ENCODE peak calls at places on chromosomes 11 and 22, in five cellular contexts. V is prostate gland, L is neural progenitor cell, M is heart left ventricle, P is cardiac muscle cell. I is an unnamed sample.
A peak's percentile ranks its signal among the peaks of the same experiment; 100 is the strongest.

GRCh38 chr22:48957311-48957986 is 870.2 kb downstream of the BRD1 start:
- DNase-seq in V (peak; percentile 2), P (no peak), L (no peak), M (no peak), I (no peak)

GRCh38 chr22:32776397-32776796 is 25.1 kb upstream of the TIMP3 start:
- DNase-seq in V (no peak), L (no peak), P (no peak), M (no peak), I (no peak)

GRCh38 chr11:291281-292210 is 2.6 kb downstream of the PGGHG start:
- DNase-seq in M (peak; percentile 54), L (no peak), P (no peak), V (no peak), I (no peak)

GRCh38 chr11:45313211-45313865 is 27.2 kb upstream of the SYT13 start:
- DNase-seq in V (no peak), M (no peak), L (no peak), P (no peak), I (no peak)

GRCh38 chr11:46278387-46279173 is 1.1 kb downstream of the CREB3L1 start:
- DNase-seq in V (peak; percentile 71), L (peak; percentile 78), M (peak; percentile 73), P (peak; percentile 81), I (no peak)

GRCh38 chr11:60987577-60988277 is 16.2 kb downstream of the CD6 start:
- DNase-seq in L (no peak), P (no peak), V (no peak), M (no peak), I (no peak)

GRCh38 chr22:23094260-23094659 is 23.9 kb downstream of the GNAZ start:
- DNase-seq in M (no peak), P (no peak), V (no peak), L (no peak), I (no peak)

GRCh38 chr22:37503183-37503683 is 16.0 kb downstream of the CARD10 start:
- DNase-seq in V (no peak), P (no peak), L (no peak), M (no peak), I (no peak)

GRCh38 chr22:42685941-42686666 is 34.6 kb downstream of the A4GALT start:
- DNase-seq in M (peak; percentile 85), V (no peak), P (peak; percentile 60), L (peak; percentile 41), I (no peak)

GRCh38 chr11:64526356-64526755 is 64.7 kb upstream of the SLC22A12 start:
- DNase-seq in L (no peak), V (no peak), M (no peak), P (no peak), I (no peak)

GRCh38 chr11:131998020-131998419 is 627.6 kb downstream of the NTM start:
- DNase-seq in L (no peak), P (no peak), M (no peak), V (no peak), I (no peak)

GRCh38 chr22:36194971-36195370 is 6.6 kb downstream of the APOL4 start:
- DNase-seq in M (peak; percentile 75), V (peak; percentile 49), P (peak; percentile 75), L (peak; percentile 83), I (peak; percentile 28)

GRCh38 chr11:115695677-115696451 is 191.6 kb upstream of the CADM1 start:
- DNase-seq in V (no peak), M (no peak), P (no peak), L (peak; percentile 57), I (no peak)

GRCh38 chr11:1224491-1225385 is 1.9 kb downstream of the MUC5B start:
- DNase-seq in L (peak; percentile 56), V (no peak), P (no peak), M (peak; percentile 39), I (no peak)

GRCh38 chr11:72088076-72088806 is 7.6 kb downstream of the LRRC51 start:
- DNase-seq in L (no peak), M (no peak), P (no peak), V (no peak), I (no peak)

GRCh38 chr22:39309881-39310714 is 9.3 kb downstream of the RPL3 start:
- DNase-seq in V (no peak), M (peak; percentile 28), P (no peak), L (no peak), I (no peak)

GRCh38 chr11:12215192-12215591 is 104.8 kb downstream of the MICAL2 start:
- DNase-seq in L (peak; percentile 20), V (no peak), P (no peak), M (no peak), I (no peak)

GRCh38 chr11:67507242-67507890 is 596 bp downstream of the CDK2AP2 start:
- DNase-seq in M (no peak), P (no peak), L (peak; percentile 83), V (peak; percentile 63), I (peak; percentile 58)

GRCh38 chr11:134541355-134541754 is 129.3 kb upstream of the B3GAT1 start:
- DNase-seq in M (no peak), V (no peak), L (no peak), P (no peak), I (no peak)

GRCh38 chr11:3617990-3618389 is 23.8 kb downstream of the ART5 start:
- DNase-seq in P (no peak), M (no peak), V (no peak), L (no peak), I (no peak)

GRCh38 chr11:125088576-125089455 is 22.6 kb downstream of the TMEM218 start:
- DNase-seq in V (no peak), P (no peak), M (no peak), L (no peak), I (no peak)

GRCh38 chr11:69799097-69799496 is 20.1 kb downstream of the FGF3 start:
- DNase-seq in L (no peak), P (no peak), V (no peak), M (no peak), I (no peak)

GRCh38 chr22:25645266-25645665 is 80.8 kb downstream of the GRK3 start:
- DNase-seq in M (no peak), V (no peak), L (no peak), P (no peak), I (no peak)

GRCh38 chr11:19790831-19791552 is 78.4 kb downstream of the NAV2 start:
- DNase-seq in M (no peak), P (no peak), L (no peak), V (no peak), I (no peak)

GRCh38 chr11:12673924-12674570 is at the start of gene TEAD1:
- DNase-seq in M (peak; percentile 98), P (peak; percentile 98), V (peak; percentile 97), L (peak; percentile 98), I (peak; percentile 64)

GRCh38 chr11:20261526-20261925 is 101.3 kb upstream of the DBX1 start:
- DNase-seq in P (no peak), M (no peak), V (no peak), L (no peak), I (no peak)

GRCh38 chr22:49948958-49949913 is 11.3 kb upstream of the PIM3 start:
- DNase-seq in P (no peak), L (no peak), V (peak; percentile 93), M (no peak), I (no peak)

GRCh38 chr22:24304067-24304675 is 33.5 kb downstream of the SPECC1L start:
- DNase-seq in P (no peak), L (no peak), M (no peak), V (no peak), I (no peak)

GRCh38 chr22:30424471-30425326 is 869 bp upstream of the MTFP1 start:
- DNase-seq in P (peak; percentile 23), L (peak; percentile 57), V (no peak), M (no peak), I (no peak)
- TF ChIP-seq CTCF in P (no peak), L (no peak), V (no peak), M (no peak), I (peak; percentile 14)

DNA sequence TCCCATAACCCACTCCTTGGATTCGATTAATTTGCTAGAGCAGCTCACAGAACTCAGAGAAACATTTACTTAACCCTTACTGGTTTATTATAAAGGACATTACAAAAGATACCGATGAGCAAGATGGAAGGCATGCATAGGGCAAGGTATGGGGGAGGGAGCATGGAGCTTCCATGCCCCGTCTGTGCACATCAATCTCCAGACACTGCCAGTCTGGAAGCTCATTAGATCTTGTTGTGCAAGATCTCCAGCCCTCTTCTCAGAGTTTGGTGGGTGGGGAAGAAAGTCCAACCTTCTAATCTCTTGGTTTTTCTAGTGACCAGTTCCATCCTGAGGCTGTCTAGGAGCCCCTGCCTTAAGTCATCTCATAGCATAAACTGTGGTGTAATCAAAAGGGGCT is 190.7 kb downstream of the UVRAG start:
- DNase-seq in M (no peak), V (no peak), P (no peak), L (no peak), I (no peak)
- H3K4me3 ChIP-seq in M (no peak overlapping the region), V (no peak overlapping the region), P (no peak overlapping the region), L (no peak overlapping the region), I (no peak overlapping the region)

GRCh38 chr11:66314561-66315497 is 2.0 kb downstream of the CD248 start:
- DNase-seq in M (peak; percentile 57), L (no peak), V (no peak), P (no peak), I (no peak)

GRCh38 chr11:66315498-66315885 is 1.4 kb downstream of the CD248 start:
- DNase-seq in V (no peak), P (no peak), L (no peak), M (peak; percentile 49), I (no peak)

GRCh38 chr11:66317322-66317765 is 500 bp upstream of the CD248 start:
- DNase-seq in M (peak; percentile 67), V (no peak), P (peak; percentile 36), L (no peak), I (no peak)

GRCh38 chr11:66316849-66317251 is at the start of gene CD248:
- DNase-seq in P (peak; percentile 89), M (peak; percentile 91), L (peak; percentile 68), V (no peak), I (no peak)

DNA sequence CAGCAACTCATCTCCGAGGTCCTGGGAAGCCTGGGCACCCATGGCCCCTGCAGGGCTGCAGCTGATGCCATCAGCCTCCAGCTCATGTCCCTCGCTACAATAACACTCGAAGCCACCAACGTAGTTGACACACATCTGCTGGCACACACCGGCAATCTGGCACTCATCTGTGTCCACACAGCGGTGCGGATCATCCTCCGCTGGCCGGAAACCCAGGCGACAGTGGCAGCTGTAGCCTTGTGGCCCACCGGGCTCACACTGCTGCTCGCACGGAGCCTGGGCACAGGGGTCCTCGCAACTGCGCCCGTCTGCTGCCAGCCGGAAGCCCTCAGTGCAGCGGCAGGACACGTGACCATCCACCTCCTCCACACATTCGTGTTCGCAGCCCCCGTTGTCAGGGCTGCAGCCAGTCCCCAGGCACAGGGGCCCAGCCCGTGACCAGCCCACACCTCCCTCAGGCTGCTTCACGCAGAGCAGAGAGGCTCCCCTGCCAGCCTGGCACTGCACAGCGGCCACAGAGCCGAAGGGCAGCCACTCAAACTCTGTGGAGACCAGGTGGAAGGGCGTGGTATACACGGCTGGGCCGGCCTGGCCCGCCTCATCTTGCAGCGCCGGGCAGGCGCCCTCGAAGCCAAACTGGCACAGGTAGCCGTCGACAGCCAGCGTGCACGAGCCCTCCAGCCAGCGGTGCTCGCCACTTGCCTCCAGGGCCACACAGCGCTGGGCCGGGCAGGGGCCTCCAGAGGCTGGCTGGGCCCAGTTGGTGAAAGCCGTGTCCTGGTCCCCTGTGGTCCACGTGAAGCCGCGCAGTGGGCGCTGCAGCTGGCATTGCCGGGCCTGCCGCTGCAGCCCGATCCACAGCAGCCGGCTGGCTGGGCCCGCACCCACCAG is 678 bp downstream of the CD248 start:
- DNase-seq in L (no peak), V (no peak), M (peak; percentile 59), P (no peak), I (no peak)
- H3K27me3 ChIP-seq in L (peaks cover 14% of the 10 kb centered on the region), V (no peaks in the 10 kb centered on the region), M (no peaks in the 10 kb centered on the region), P (no peaks in the 10 kb centered on the region), I (peaks cover 2% of the 10 kb centered on the region)

GRCh38 chr11:75591966-75592365 is 29.9 kb downstream of the SERPINH1 start:
- DNase-seq in L (no peak), V (no peak), M (no peak), P (no peak), I (no peak)
- TF ChIP-seq CTCF in L (no peak), V (no peak), M (no peak), P (no peak), I (no peak)

I was measured in kidney epithelial cell.